ENCODE peak calls at places on chromosomes 6 and 20, in seven cellular contexts. M is K562; L is OCI-M1; Y is NCI-H1694 treated with DMSO at 0.1 percent for 48 hours; W is stimulated activated CD4-positive, alpha-beta T cell treated with anti-CD3 and anti-CD28 coated beads, Interleukin-12 subunit alpha, Interleukin-12 subunit beta, amount 100 ng/mL, for 48 hours; S is brain microvascular endothelial cell; T is fibroblast of villous mesenchyme. J is an unnamed sample.

GRCh38 chr6:140321891-140322290 is 947.4 kb upstream of the CITED2 start:
- DNase-seq in M (no peak), W (no peak), L (peak), S (no peak), Y (no peak), T (no peak), J (no peak)

GRCh38 chr6:107784669-107785068 is 39.4 kb downstream of the SCML4 start:
- DNase-seq in T (peak), L (peak), W (no peak), S (no peak), M (no peak), Y (no peak), J (no peak)

GRCh38 chr20:5002077-5002413 is 735 bp upstream of the SLC23A2 start:
- DNase-seq in Y (no peak), M (no peak), T (no peak), L (no peak), S (no peak), W (no peak), J (no peak)

GRCh38 chr20:12970372-12970821 is 38.4 kb upstream of the SPTLC3 start:
- DNase-seq in W (no peak), L (peak), Y (peak), S (peak), M (no peak), T (peak), J (peak)

GRCh38 chr6:49565855-49566254 is 15.4 kb downstream of the C6orf141 start:
- DNase-seq in S (no peak), Y (no peak), T (no peak), M (no peak), L (no peak), W (no peak), J (peak)

GRCh38 chr6:53112871-53113270 is 35.8 kb downstream of the GCM1 start:
- DNase-seq in Y (no peak), L (no peak), T (no peak), W (no peak), M (no peak), S (no peak), J (no peak)

GRCh38 chr6:154511735-154512097 is 1.2 kb upstream of the CNKSR3 start:
- DNase-seq in Y (no peak), L (peak), S (no peak), W (no peak), M (peak), T (no peak), J (no peak)

GRCh38 chr6:169019727-169020491 is 233.7 kb downstream of the THBS2 start:
- DNase-seq in T (peak), L (no peak), S (no peak), W (no peak), M (no peak), Y (no peak), J (no peak)

GRCh38 chr20:38181207-38181693 is 16.2 kb upstream of the TGM2 start:
- DNase-seq in S (no peak), W (no peak), Y (no peak), M (no peak), T (no peak), L (no peak), J (no peak)

GRCh38 chr20:10670521-10671220 is 3.1 kb downstream of the JAG1 start:
- DNase-seq in L (no peak), Y (no peak), W (no peak), S (no peak), M (no peak), T (peak), J (peak)

GRCh38 chr20:19699132-19699971 is 58.7 kb upstream of the RIN2 start:
- DNase-seq in T (peak), S (peak), M (no peak), Y (peak), W (no peak), L (no peak), J (peak)

GRCh38 chr6:13573669-13574110 is 711 bp upstream of the SIRT5 start:
- DNase-seq in S (peak), T (peak), Y (no peak), W (no peak), L (peak), M (peak), J (peak)

GRCh38 chr6:139981810-139982550 is 607.5 kb upstream of the CITED2 start:
- DNase-seq in Y (no peak), M (no peak), S (peak), T (peak), L (peak), W (no peak), J (peak)

GRCh38 chr6:169529931-169530761 is 171.7 kb downstream of the WDR27 start:
- DNase-seq in M (no peak), S (no peak), Y (no peak), L (no peak), T (peak), W (peak), J (no peak)

GRCh38 chr6:116564921-116565872 is 6.1 kb upstream of the RWDD1 start:
- DNase-seq in L (no peak), T (no peak), S (no peak), W (no peak), Y (no peak), M (no peak), J (no peak)

GRCh38 chr20:3560578-3560977 is 89.8 kb downstream of the ATRN start:
- DNase-seq in W (no peak), Y (no peak), M (no peak), S (no peak), L (no peak), T (no peak), J (no peak)

GRCh38 chr20:14860410-14860814 is 523.0 kb upstream of the FLRT3 start:
- DNase-seq in M (no peak), S (no peak), W (no peak), T (no peak), L (no peak), Y (no peak), J (no peak)

GRCh38 chr6:26532699-26533523 is 5.3 kb upstream of the HMGN4 start:
- DNase-seq in T (peak), W (peak), L (peak), S (peak), M (peak), Y (peak), J (peak)

GRCh38 chr20:52302736-52303135 is 111.2 kb upstream of the ZFP64 start:
- DNase-seq in Y (no peak), L (no peak), W (no peak), M (no peak), S (no peak), T (no peak), J (no peak)

GRCh38 chr6:44675449-44675848 is 287.9 kb downstream of the CDC5L start:
- DNase-seq in Y (no peak), W (no peak), M (no peak), L (no peak), S (no peak), T (no peak), J (no peak)

GRCh38 chr20:34824026-34824860 is 1.2 kb downstream of the NCOA6 start:
- DNase-seq in L (peak), M (peak), W (peak), Y (no peak), T (peak), S (peak), J (peak)

GRCh38 chr6:141969201-141969600 is 163.5 kb upstream of the GJE1 start:
- DNase-seq in T (no peak), W (no peak), Y (no peak), S (peak), L (no peak), M (no peak), J (peak)

GRCh38 chr20:61531553-61532345 is 279.7 kb downstream of the CDH4 start:
- DNase-seq in M (no peak), S (no peak), Y (no peak), L (no peak), T (peak), W (no peak), J (peak)

GRCh38 chr20:34948030-34948429 is 7.6 kb downstream of the GSS start:
- DNase-seq in M (no peak), W (no peak), S (peak), L (no peak), T (peak), Y (no peak), J (peak)

GRCh38 chr6:41786451-41787218 is 859 bp upstream of the TOMM6 start:
- DNase-seq in W (peak), L (peak), S (peak), Y (peak), M (peak), T (peak), J (peak)

GRCh38 chr20:63284083-63284440 is 8.9 kb upstream of the COL20A1 start:
- DNase-seq in W (no peak), T (no peak), L (no peak), S (no peak), M (no peak), Y (no peak), J (no peak)

J was measured in choroid plexus epithelial cell.